ENCODE peak calls at places on chromosome 20, in ten cellular contexts. Y is heart right ventricle, D is cardiac muscle cell, I is endothelial cell of umbilical vein, J is bronchial epithelial cell, T is stomach, K is AG09309, G is SK-N-SH, C is lower lobe of right lung, M is foreskin fibroblast. S is an unnamed sample.

GRCh38 chr20:30506100-30506499 is 751.4 kb upstream of the DEFB115 start:
- DNase-seq in I (no peak), Y (no peak), G (no peak), J (no peak), T (no peak), M (no peak), C (no peak), D (no peak), K (no peak), S (no peak)

GRCh38 chr20:62702886-62703852 is 5.5 kb upstream of the NTSR1 start:
- DNase-seq in D (no peak), C (no peak), I (peak; percentile 92), Y (peak; percentile 4), M (peak; percentile 97), G (no peak), K (peak; percentile 64), J (peak; percentile 91), T (peak; percentile 33), S (no peak)

GRCh38 chr20:1811621-1812498 is 83.3 kb upstream of the SIRPA start:
- DNase-seq in C (no peak), J (no peak), M (peak; percentile 41), G (no peak), K (no peak), T (no peak), I (no peak), D (no peak), Y (no peak), S (no peak)

GRCh38 chr20:5781798-5782750 is 31.9 kb downstream of the SHLD1 start:
- DNase-seq in Y (no peak), J (no peak), I (no peak), T (peak; percentile 73), D (peak; percentile 57), K (no peak), C (no peak), M (no peak), G (no peak), S (no peak)

GRCh38 chr20:48049171-48049570 is 263.9 kb upstream of the SULF2 start:
- DNase-seq in M (no peak), J (no peak), C (no peak), T (no peak), G (no peak), D (no peak), Y (no peak), I (no peak), K (no peak), S (no peak)

GRCh38 chr20:61956396-61957342 is 109.0 kb downstream of the TAF4 start:
- DNase-seq in D (peak; percentile 54), I (no peak), C (no peak), T (no peak), Y (no peak), J (peak; percentile 8), G (no peak), M (no peak), K (no peak), S (no peak)

GRCh38 chr20:32123088-32123487 is 13.6 kb downstream of the TM9SF4 start:
- DNase-seq in Y (no peak), G (no peak), C (no peak), K (no peak), M (no peak), T (no peak), I (no peak), J (no peak), D (no peak), S (no peak)

GRCh38 chr20:48210111-48211029 is 425.1 kb upstream of the SULF2 start:
- DNase-seq in T (no peak), M (no peak), I (no peak), C (no peak), Y (peak; percentile 30), J (no peak), K (no peak), D (no peak), G (no peak), S (no peak)

GRCh38 chr20:40990542-40991120 is 38.0 kb upstream of the TOP1 start:
- DNase-seq in I (peak; percentile 89), D (peak; percentile 86), K (peak; percentile 62), J (peak; percentile 82), M (peak; percentile 93), C (peak; percentile 82), G (peak; percentile 84), Y (peak; percentile 68), T (peak; percentile 81), S (peak; percentile 53)
- H3K4me3 ChIP-seq in I (no peak overlapping the region), D (no peak overlapping the region), K (no peak overlapping the region), J (no peak overlapping the region), M (no peak overlapping the region), C (no peak overlapping the region), G (no peak overlapping the region), Y (no peak overlapping the region), T (no peak overlapping the region), S (no peak overlapping the region)

GRCh38 chr20:64065973-64066341 is 3.0 kb downstream of the TCEA2 start:
- DNase-seq in I (no peak), G (no peak), C (no peak), Y (no peak), K (peak; percentile 37), M (peak; percentile 89), T (no peak), D (no peak), J (peak; percentile 61), S (peak; percentile 81)

GRCh38 chr20:64067733-64068307 is 4.8 kb downstream of the TCEA2 start:
- DNase-seq in Y (no peak), K (no peak), C (no peak), J (no peak), I (no peak), D (no peak), T (no peak), G (no peak), M (no peak), S (no peak)

GRCh38 chr20:64068381-64069208 is 5.6 kb downstream of the TCEA2 start:
- DNase-seq in C (no peak), G (no peak), I (no peak), M (no peak), D (no peak), Y (no peak), J (no peak), T (no peak), K (no peak), S (no peak)

GRCh38 chr20:64065062-64065972 is 2.3 kb downstream of the TCEA2 start:
- DNase-seq in M (no peak), K (no peak), D (no peak), G (no peak), J (no peak), I (no peak), T (no peak), Y (no peak), C (no peak), S (peak; percentile 43)

DNA sequence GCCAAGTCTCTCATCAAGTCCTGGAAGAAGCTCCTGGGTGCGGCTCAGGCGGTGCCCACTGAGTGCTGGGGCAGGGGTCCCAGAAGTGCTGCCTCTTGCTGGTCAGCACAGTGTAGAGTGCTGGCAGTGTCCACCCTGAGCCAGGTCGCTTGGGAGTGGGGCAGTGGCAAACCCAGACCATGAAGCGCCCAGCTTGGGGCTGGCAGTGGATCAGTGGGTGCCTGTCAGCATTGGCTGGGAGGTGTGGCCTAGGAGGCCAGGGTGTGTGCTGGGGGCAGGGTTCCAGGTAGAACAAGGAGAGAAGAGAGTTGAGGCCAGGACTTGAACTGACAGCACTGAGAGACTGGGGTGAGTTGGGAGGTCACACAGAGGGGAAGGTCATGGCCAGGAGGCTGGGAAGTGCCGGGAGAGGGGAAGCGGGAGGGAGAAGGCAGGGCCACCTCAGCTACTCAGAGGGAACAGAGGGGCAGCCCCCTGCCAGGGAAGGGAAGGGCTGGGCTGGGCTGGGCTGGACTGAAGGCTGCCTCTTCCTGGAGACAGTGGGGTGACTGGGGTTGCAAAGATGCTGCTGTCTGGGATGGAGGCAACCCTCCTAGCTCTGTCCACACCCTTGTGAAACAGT is 4.1 kb downstream of the TCEA2 start:
- DNase-seq in T (no peak), G (no peak), Y (no peak), J (no peak), C (no peak), I (no peak), K (no peak), M (no peak), D (no peak), S (no peak)
- H3K4me3 ChIP-seq in T (no peak overlapping the region), G (no peak overlapping the region), Y (no peak overlapping the region), J (no peak overlapping the region), C (no peak overlapping the region), I (no peak overlapping the region), K (no peak overlapping the region), M (no peak overlapping the region), D (no peak overlapping the region), S (no peak overlapping the region)

DNA sequence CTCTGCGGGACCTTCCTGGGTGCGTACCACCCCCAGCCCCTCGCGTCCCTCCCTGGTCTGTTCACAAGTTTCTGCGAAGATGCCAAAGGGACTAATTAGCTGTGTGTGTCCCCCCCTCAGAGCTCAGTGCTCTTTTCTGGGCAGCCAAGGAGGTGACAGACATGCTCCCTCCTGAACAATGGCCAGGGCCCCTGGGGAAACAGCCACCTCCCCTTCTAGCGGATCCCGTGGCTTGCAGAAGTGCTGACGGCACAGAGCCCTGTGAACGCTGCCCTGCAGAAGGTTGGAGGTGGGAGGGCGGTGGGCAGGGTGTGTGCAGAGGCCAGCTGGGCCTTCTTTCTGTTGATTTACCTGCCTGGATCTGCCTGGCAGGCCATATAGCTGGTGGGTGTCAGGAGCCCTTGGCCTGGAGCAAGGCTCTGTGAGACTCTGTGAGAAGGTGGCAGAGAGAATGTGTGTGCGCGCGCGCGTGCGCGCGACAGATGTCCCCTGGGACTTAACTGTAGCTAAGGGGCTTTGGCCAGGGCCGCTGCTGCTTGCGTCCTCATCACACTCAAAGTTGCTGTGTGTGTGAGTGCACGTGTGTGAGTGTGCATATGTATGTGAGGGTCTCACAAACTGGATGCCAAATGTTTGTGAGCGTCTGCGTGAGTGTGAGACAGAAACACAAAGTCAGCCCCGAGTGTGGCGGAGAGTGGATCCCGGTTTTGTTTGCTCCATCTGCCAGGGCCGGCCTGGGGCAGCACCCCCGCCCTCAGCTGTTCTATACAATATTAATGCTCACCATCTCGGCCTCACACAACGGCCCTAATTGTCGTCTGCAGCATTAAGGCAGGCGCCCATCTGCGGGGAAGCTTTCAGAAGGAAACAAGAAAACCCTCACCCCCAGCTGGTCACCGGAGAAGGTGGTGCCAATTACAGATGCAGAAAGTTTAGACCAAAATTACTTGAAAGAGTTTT is 3.4 kb upstream of the MYT1 start:
- DNase-seq in Y (no peak), D (no peak), T (no peak), I (no peak), C (peak; percentile 20), J (no peak), M (no peak), G (no peak), K (no peak), S (no peak)
- H3K4me3 ChIP-seq in Y (no peak overlapping the region), D (no peak overlapping the region), T (no peak overlapping the region), I (no peak overlapping the region), C (no peak overlapping the region), J (no peak overlapping the region), M (no peak overlapping the region), G (no peak overlapping the region), K (no peak overlapping the region), S (no peak overlapping the region)

GRCh38 chr20:44432618-44433577 is 42.8 kb upstream of the TTPAL start:
- DNase-seq in D (no peak), M (no peak), I (no peak), T (no peak), G (no peak), K (no peak), C (no peak), J (no peak), Y (no peak), S (no peak)

GRCh38 chr20:44437497-44437896 is 38.2 kb upstream of the TTPAL start:
- DNase-seq in C (no peak), Y (no peak), D (no peak), M (no peak), J (no peak), K (no peak), G (no peak), T (no peak), I (no peak), S (no peak)

GRCh38 chr20:44433751-44434538 is 41.7 kb upstream of the TTPAL start:
- DNase-seq in K (no peak), J (no peak), G (no peak), M (no peak), D (no peak), Y (no peak), I (no peak), T (no peak), C (no peak), S (no peak)

GRCh38 chr20:44438782-44439181 is 36.9 kb upstream of the TTPAL start:
- DNase-seq in M (no peak), T (no peak), C (no peak), J (no peak), G (no peak), Y (no peak), K (no peak), I (no peak), D (no peak), S (no peak)

DNA sequence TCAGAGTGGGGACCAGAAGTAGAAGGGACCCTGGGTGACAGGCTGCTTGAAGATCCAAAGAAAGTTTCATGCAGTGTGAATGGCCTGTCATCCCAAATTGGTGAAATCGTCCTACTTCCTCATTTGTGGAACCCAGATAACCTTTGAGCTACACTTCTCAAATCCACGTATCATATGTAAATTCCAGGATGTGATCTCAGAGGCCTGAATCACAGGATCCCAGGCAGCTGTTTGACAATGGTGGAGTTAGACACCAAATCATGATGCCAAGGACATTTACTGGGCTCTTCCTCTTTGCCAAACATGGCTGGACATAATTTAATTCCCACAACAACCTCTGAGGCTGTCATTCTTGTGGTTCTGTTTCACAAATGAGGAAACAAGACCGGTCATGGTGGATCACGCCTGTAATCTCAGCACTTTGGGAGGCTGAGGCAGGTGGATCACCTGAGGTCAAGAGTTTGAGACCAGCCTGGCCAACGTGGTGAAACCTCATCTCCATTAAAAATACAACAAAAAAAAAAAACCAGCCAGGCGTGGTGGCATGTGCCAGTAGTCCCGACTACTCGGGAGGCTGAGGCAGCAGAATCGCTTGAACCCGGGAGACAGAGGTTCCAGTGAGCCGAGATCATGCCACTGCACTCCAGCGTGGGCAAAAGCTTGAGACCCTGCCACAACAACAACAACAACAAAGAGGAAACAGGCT is 39.9 kb upstream of the TTPAL start:
- DNase-seq in D (no peak), J (peak; percentile 53), K (no peak), T (no peak), C (no peak), Y (no peak), M (no peak), I (no peak), G (no peak), S (no peak)
- H3K4me3 ChIP-seq in D (no peak overlapping the region), J (no peak overlapping the region), K (no peak overlapping the region), T (no peak overlapping the region), C (no peak overlapping the region), Y (no peak overlapping the region), M (no peak overlapping the region), I (no peak overlapping the region), G (no peak overlapping the region), S (no peak overlapping the region)

S was measured in Jurkat, Clone E6-1.